ENCODE peak calls at places on chromosomes 3 and 15, in seven cellular contexts. Y, W, M, J, P, Q and O are unnamed samples.
A peak's percentile ranks its signal among the peaks of the same experiment; 100 is the strongest.

GRCh38 chr3:151156618-151157216 is 46.3 kb downstream of the GPR171 start:
- DNase-seq in M (no peak), Q (no peak), Y (no peak), W (peak; percentile 68), P (peak; percentile 50), J (no peak), O (peak; percentile 70)

GRCh38 chr15:45641374-45641778 is 6.5 kb downstream of the SQOR start:
- DNase-seq in M (no peak), P (no peak), W (peak; percentile 97), J (no peak), Q (no peak), Y (no peak), O (peak; percentile 78)

GRCh38 chr3:136146981-136147729 is 49.0 kb downstream of the MSL2 start:
- DNase-seq in W (no peak), J (no peak), Y (no peak), P (no peak), Q (no peak), M (no peak), O (peak; percentile 23)

GRCh38 chr15:28915935-28916334 is 30.2 kb downstream of the APBA2 start:
- DNase-seq in J (no peak), Q (no peak), W (no peak), Y (no peak), M (no peak), P (no peak), O (no peak)

GRCh38 chr3:59876533-59877062 is 826.8 kb upstream of the CFAP20DC start:
- DNase-seq in W (no peak), J (no peak), Q (no peak), P (no peak), Y (no peak), M (no peak), O (no peak)

GRCh38 chr15:44231842-44232241 is 36.8 kb upstream of the FRMD5 start:
- DNase-seq in P (no peak), W (peak; percentile 8), M (no peak), J (no peak), Q (no peak), Y (no peak), O (no peak)

GRCh38 chr3:4885322-4885721 is 93.9 kb upstream of the BHLHE40 start:
- DNase-seq in J (no peak), P (no peak), W (peak; percentile 65), Q (no peak), Y (no peak), M (no peak), O (no peak)

GRCh38 chr3:77207753-77208152 is 167.9 kb downstream of the ROBO2 start:
- DNase-seq in Y (no peak), J (no peak), Q (no peak), W (no peak), M (no peak), P (no peak), O (no peak)

GRCh38 chr3:100602506-100603444 is 6.6 kb upstream of the ADGRG7 start:
- DNase-seq in P (no peak), W (peak; percentile 26), Y (no peak), Q (no peak), J (no peak), M (peak; percentile 32), O (peak; percentile 71)

GRCh38 chr3:18208856-18209255 is 216.3 kb downstream of the SATB1 start:
- DNase-seq in J (no peak), P (no peak), Y (no peak), M (no peak), Q (no peak), W (no peak), O (no peak)

GRCh38 chr3:169083126-169083525 is 580.4 kb downstream of the MECOM start:
- DNase-seq in Y (no peak), J (no peak), M (no peak), W (peak; percentile 56), Q (no peak), P (no peak), O (no peak)

GRCh38 chr3:133940536-133940935 is 44.9 kb upstream of the RAB6B start:
- DNase-seq in Q (peak; percentile 33), Y (no peak), W (no peak), M (peak; percentile 8), J (no peak), P (no peak), O (no peak)

GRCh38 chr3:52483081-52483480 is 12.1 kb upstream of the STAB1 start:
- DNase-seq in W (no peak), J (no peak), P (no peak), M (no peak), Q (no peak), Y (no peak), O (no peak)

GRCh38 chr15:52143862-52144261 is 31.3 kb upstream of the BCL2L10 start:
- DNase-seq in P (no peak), J (no peak), Q (peak; percentile 37), M (no peak), Y (no peak), W (peak; percentile 89), O (no peak)

GRCh38 chr3:159629329-159630084 is 359.1 kb upstream of the IL12A start:
- DNase-seq in M (no peak), Q (no peak), P (no peak), J (no peak), W (peak; percentile 23), Y (no peak), O (no peak)

GRCh38 chr3:112038863-112039262 is 4.3 kb downstream of the TMPRSS7 start:
- DNase-seq in P (no peak), M (no peak), W (peak; percentile 32), Y (no peak), J (no peak), Q (no peak), O (no peak)

GRCh38 chr15:40097968-40098476 is 10.7 kb downstream of the BMF start:
- DNase-seq in W (no peak), Q (no peak), Y (no peak), P (no peak), M (no peak), J (no peak), O (peak; percentile 58)

GRCh38 chr3:1600206-1600605 is 498.5 kb upstream of the CNTN4 start:
- DNase-seq in P (no peak), J (no peak), M (no peak), Y (no peak), W (no peak), Q (no peak), O (no peak)